ENCODE peak calls at places on chromosomes 6 and 20, in nine cellular contexts. One of them, this sample, is unnamed.

GRCh38 chr6:95518630-95519227 is 58.6 kb upstream of the MANEA start:
- DNase-seq in aorta: peak
- DNase-seq in naive thymus-derived CD4-positive, alpha-beta T cell: no peak
- DNase-seq in substantia nigra: no peak
- DNase-seq in NCI-H524: no peak
- DNase-seq in ACHN: no peak
- DNase-seq in transverse colon: no peak
- DNase-seq in fibroblast of lung: no peak
- DNase-seq in AG08395: no peak
- DNase-seq in this sample: no peak

GRCh38 chr6:44302856-44303255 is 10.3 kb downstream of the AARS2 start:
- DNase-seq in ACHN: no peak
- DNase-seq in fibroblast of lung: no peak
- DNase-seq in NCI-H524: no peak
- DNase-seq in naive thymus-derived CD4-positive, alpha-beta T cell: no peak
- DNase-seq in AG08395: no peak
- DNase-seq in substantia nigra: no peak
- DNase-seq in transverse colon: no peak
- DNase-seq in aorta: no peak
- DNase-seq in this sample: no peak

GRCh38 chr6:4957521-4958231 is 46.2 kb downstream of the RPP40 start:
- DNase-seq in substantia nigra: no peak
- DNase-seq in NCI-H524: no peak
- DNase-seq in aorta: no peak
- DNase-seq in ACHN: no peak
- DNase-seq in naive thymus-derived CD4-positive, alpha-beta T cell: no peak
- DNase-seq in fibroblast of lung: no peak
- DNase-seq in transverse colon: no peak
- DNase-seq in AG08395: no peak
- DNase-seq in this sample: no peak

GRCh38 chr6:75393806-75394205 is 99.8 kb downstream of the FILIP1 start:
- DNase-seq in transverse colon: no peak
- DNase-seq in AG08395: no peak
- DNase-seq in aorta: no peak
- DNase-seq in naive thymus-derived CD4-positive, alpha-beta T cell: no peak
- DNase-seq in fibroblast of lung: no peak
- DNase-seq in substantia nigra: no peak
- DNase-seq in NCI-H524: no peak
- DNase-seq in ACHN: no peak
- DNase-seq in this sample: no peak

GRCh38 chr6:100553243-100553642 is 88.5 kb upstream of the SIM1 start:
- DNase-seq in transverse colon: no peak
- DNase-seq in AG08395: no peak
- DNase-seq in aorta: no peak
- DNase-seq in fibroblast of lung: no peak
- DNase-seq in naive thymus-derived CD4-positive, alpha-beta T cell: no peak
- DNase-seq in NCI-H524: no peak
- DNase-seq in ACHN: no peak
- DNase-seq in substantia nigra: no peak
- DNase-seq in this sample: no peak

GRCh38 chr20:35600176-35600995 is 15.2 kb upstream of the SPAG4 start:
- DNase-seq in fibroblast of lung: no peak
- DNase-seq in ACHN: no peak
- DNase-seq in substantia nigra: no peak
- DNase-seq in transverse colon: no peak
- DNase-seq in aorta: no peak
- DNase-seq in NCI-H524: no peak
- DNase-seq in naive thymus-derived CD4-positive, alpha-beta T cell: no peak
- DNase-seq in AG08395: no peak
- DNase-seq in this sample: no peak

GRCh38 chr20:7496394-7497111 is 443.7 kb downstream of the HAO1 start:
- DNase-seq in fibroblast of lung: no peak
- DNase-seq in NCI-H524: no peak
- DNase-seq in substantia nigra: no peak
- DNase-seq in transverse colon: no peak
- DNase-seq in naive thymus-derived CD4-positive, alpha-beta T cell: no peak
- DNase-seq in AG08395: peak
- DNase-seq in aorta: no peak
- DNase-seq in ACHN: no peak
- DNase-seq in this sample: no peak

GRCh38 chr6:17291778-17292177 is 10.6 kb downstream of the RBM24 start:
- DNase-seq in fibroblast of lung: peak
- DNase-seq in AG08395: no peak
- DNase-seq in NCI-H524: no peak
- DNase-seq in naive thymus-derived CD4-positive, alpha-beta T cell: no peak
- DNase-seq in transverse colon: no peak
- DNase-seq in ACHN: no peak
- DNase-seq in substantia nigra: no peak
- DNase-seq in aorta: no peak
- DNase-seq in this sample: no peak

GRCh38 chr20:42795399-42795798 is 394.3 kb downstream of the PTPRT start:
- DNase-seq in aorta: no peak
- DNase-seq in NCI-H524: peak
- DNase-seq in AG08395: no peak
- DNase-seq in naive thymus-derived CD4-positive, alpha-beta T cell: no peak
- DNase-seq in transverse colon: no peak
- DNase-seq in ACHN: no peak
- DNase-seq in substantia nigra: no peak
- DNase-seq in fibroblast of lung: no peak
- DNase-seq in this sample: no peak

GRCh38 chr6:75609639-75610590 is 8.2 kb downstream of the SENP6 start:
- DNase-seq in transverse colon: no peak
- DNase-seq in NCI-H524: no peak
- DNase-seq in ACHN: no peak
- DNase-seq in aorta: no peak
- DNase-seq in substantia nigra: no peak
- DNase-seq in AG08395: no peak
- DNase-seq in naive thymus-derived CD4-positive, alpha-beta T cell: no peak
- DNase-seq in fibroblast of lung: peak
- DNase-seq in this sample: no peak

GRCh38 chr6:71419954-71420692 is 131.5 kb downstream of the OGFRL1 start:
- DNase-seq in NCI-H524: no peak
- DNase-seq in naive thymus-derived CD4-positive, alpha-beta T cell: peak
- DNase-seq in aorta: peak
- DNase-seq in substantia nigra: peak
- DNase-seq in ACHN: no peak
- DNase-seq in AG08395: peak
- DNase-seq in transverse colon: peak
- DNase-seq in fibroblast of lung: peak
- DNase-seq in this sample: no peak

GRCh38 chr6:139625998-139626975 is 251.8 kb upstream of the CITED2 start:
- DNase-seq in naive thymus-derived CD4-positive, alpha-beta T cell: no peak
- DNase-seq in aorta: no peak
- DNase-seq in fibroblast of lung: peak
- DNase-seq in substantia nigra: no peak
- DNase-seq in ACHN: no peak
- DNase-seq in transverse colon: no peak
- DNase-seq in AG08395: no peak
- DNase-seq in NCI-H524: no peak
- DNase-seq in this sample: no peak

GRCh38 chr20:52991783-52992182 is 19.6 kb downstream of the TSHZ2 start:
- DNase-seq in fibroblast of lung: no peak
- DNase-seq in AG08395: no peak
- DNase-seq in NCI-H524: no peak
- DNase-seq in transverse colon: no peak
- DNase-seq in substantia nigra: no peak
- DNase-seq in aorta: no peak
- DNase-seq in naive thymus-derived CD4-positive, alpha-beta T cell: no peak
- DNase-seq in ACHN: no peak
- DNase-seq in this sample: no peak

GRCh38 chr6:73369563-73369962 is at the start of gene OOEP:
- DNase-seq in transverse colon: no peak
- DNase-seq in fibroblast of lung: no peak
- DNase-seq in NCI-H524: no peak
- DNase-seq in substantia nigra: no peak
- DNase-seq in aorta: no peak
- DNase-seq in AG08395: no peak
- DNase-seq in naive thymus-derived CD4-positive, alpha-beta T cell: no peak
- DNase-seq in ACHN: no peak
- DNase-seq in this sample: no peak

GRCh38 chr20:48766205-48766604 is 61.6 kb downstream of the PREX1 start:
- DNase-seq in AG08395: no peak
- DNase-seq in aorta: no peak
- DNase-seq in ACHN: no peak
- DNase-seq in naive thymus-derived CD4-positive, alpha-beta T cell: no peak
- DNase-seq in transverse colon: no peak
- DNase-seq in fibroblast of lung: no peak
- DNase-seq in NCI-H524: no peak
- DNase-seq in substantia nigra: no peak
- DNase-seq in this sample: no peak

GRCh38 chr20:11431613-11432012 is 486.1 kb upstream of the BTBD3 start:
- DNase-seq in naive thymus-derived CD4-positive, alpha-beta T cell: no peak
- DNase-seq in NCI-H524: no peak
- DNase-seq in ACHN: no peak
- DNase-seq in AG08395: peak
- DNase-seq in substantia nigra: no peak
- DNase-seq in fibroblast of lung: peak
- DNase-seq in transverse colon: no peak
- DNase-seq in aorta: no peak
- DNase-seq in this sample: no peak

GRCh38 chr6:139588734-139589418 is 214.4 kb upstream of the CITED2 start:
- DNase-seq in AG08395: no peak
- DNase-seq in transverse colon: no peak
- DNase-seq in naive thymus-derived CD4-positive, alpha-beta T cell: no peak
- DNase-seq in NCI-H524: no peak
- DNase-seq in aorta: no peak
- DNase-seq in substantia nigra: no peak
- DNase-seq in ACHN: no peak
- DNase-seq in fibroblast of lung: peak
- DNase-seq in this sample: no peak

GRCh38 chr20:22333885-22334545 is 250.4 kb downstream of the FOXA2 start:
- DNase-seq in naive thymus-derived CD4-positive, alpha-beta T cell: peak
- DNase-seq in fibroblast of lung: peak
- DNase-seq in AG08395: peak
- DNase-seq in transverse colon: peak
- DNase-seq in ACHN: peak
- DNase-seq in substantia nigra: no peak
- DNase-seq in NCI-H524: peak
- DNase-seq in aorta: peak
- DNase-seq in this sample: peak

GRCh38 chr6:43983632-43984031 is 143.6 kb downstream of the MRPL14 start:
- DNase-seq in transverse colon: no peak
- DNase-seq in substantia nigra: no peak
- DNase-seq in aorta: no peak
- DNase-seq in naive thymus-derived CD4-positive, alpha-beta T cell: no peak
- DNase-seq in AG08395: no peak
- DNase-seq in ACHN: no peak
- DNase-seq in NCI-H524: no peak
- DNase-seq in fibroblast of lung: no peak
- DNase-seq in this sample: no peak